ENCODE peak calls at places on chromosome 14, in six cellular contexts. One of them, this sample, is unnamed.

GRCh38 chr14:100698066-100698465 is 28.6 kb upstream of the DLK1 start:
- DNase-seq in NT2/D1: no peak
- DNase-seq in astrocyte: no peak
- DNase-seq in endodermal cell: no peak
- DNase-seq in stomach: no peak
- DNase-seq in aorta: no peak
- DNase-seq in this sample: no peak

GRCh38 chr14:33647385-33647786 is 303.5 kb downstream of the EGLN3 start:
- DNase-seq in stomach: no peak
- DNase-seq in endodermal cell: no peak
- DNase-seq in aorta: no peak
- DNase-seq in astrocyte: peak; percentile 99
- DNase-seq in NT2/D1: no peak
- DNase-seq in this sample: peak; percentile 88

GRCh38 chr14:25757364-25757763 is 707.4 kb upstream of the STXBP6 start:
- DNase-seq in endodermal cell: no peak
- DNase-seq in astrocyte: no peak
- DNase-seq in stomach: no peak
- DNase-seq in aorta: no peak
- DNase-seq in NT2/D1: no peak
- DNase-seq in this sample: no peak

GRCh38 chr14:49982522-49982951 is 89.7 kb downstream of the ARF6 start:
- DNase-seq in endodermal cell: no peak
- DNase-seq in NT2/D1: no peak
- DNase-seq in aorta: peak; percentile 82
- DNase-seq in stomach: no peak
- DNase-seq in astrocyte: peak; percentile 93
- DNase-seq in this sample: peak; percentile 95

GRCh38 chr14:32192712-32193373 is 9.0 kb upstream of the RNU6-7 start:
- DNase-seq in astrocyte: no peak
- DNase-seq in aorta: no peak
- DNase-seq in NT2/D1: no peak
- DNase-seq in stomach: no peak
- DNase-seq in endodermal cell: peak; percentile 54
- DNase-seq in this sample: no peak

GRCh38 chr14:23402296-23403138 is 5.6 kb downstream of the MYH6 start:
- DNase-seq in astrocyte: no peak
- DNase-seq in NT2/D1: no peak
- DNase-seq in endodermal cell: peak; percentile 65
- DNase-seq in aorta: no peak
- DNase-seq in stomach: no peak
- DNase-seq in this sample: no peak

GRCh38 chr14:29518335-29518734 is 409.3 kb downstream of the PRKD1 start:
- DNase-seq in NT2/D1: no peak
- DNase-seq in stomach: no peak
- DNase-seq in endodermal cell: no peak
- DNase-seq in astrocyte: peak; percentile 2
- DNase-seq in aorta: no peak
- DNase-seq in this sample: peak; percentile 52

GRCh38 chr14:100317897-100318808 is 5.0 kb upstream of the SLC25A47 start:
- DNase-seq in NT2/D1: peak; percentile 36
- DNase-seq in aorta: peak; percentile 94
- DNase-seq in astrocyte: peak; percentile 14
- DNase-seq in endodermal cell: peak; percentile 91
- DNase-seq in stomach: peak; percentile 74
- DNase-seq in this sample: peak; percentile 43

GRCh38 chr14:90281261-90281660 is 24.9 kb downstream of the PSMC1 start:
- DNase-seq in NT2/D1: no peak
- DNase-seq in astrocyte: peak; percentile 84
- DNase-seq in endodermal cell: no peak
- DNase-seq in aorta: no peak
- DNase-seq in stomach: no peak
- DNase-seq in this sample: peak; percentile 60

GRCh38 chr14:35158491-35158890 is 36.1 kb downstream of the PRORP start:
- DNase-seq in astrocyte: no peak
- DNase-seq in NT2/D1: no peak
- DNase-seq in endodermal cell: no peak
- DNase-seq in aorta: no peak
- DNase-seq in stomach: no peak
- DNase-seq in this sample: no peak

GRCh38 chr14:86723254-86723624 is 1193.3 kb downstream of the FLRT2 start:
- DNase-seq in aorta: no peak
- DNase-seq in stomach: no peak
- DNase-seq in astrocyte: no peak
- DNase-seq in endodermal cell: no peak
- DNase-seq in NT2/D1: no peak
- DNase-seq in this sample: peak; percentile 3

GRCh38 chr14:35470775-35471174 is 63.2 kb upstream of the INSM2 start:
- DNase-seq in astrocyte: peak; percentile 9
- DNase-seq in NT2/D1: peak; percentile 3
- DNase-seq in aorta: no peak
- DNase-seq in stomach: no peak
- DNase-seq in endodermal cell: peak; percentile 69
- DNase-seq in this sample: peak; percentile 34

GRCh38 chr14:66708262-66708661 is 200.3 kb downstream of the GPHN start:
- DNase-seq in astrocyte: peak; percentile 6
- DNase-seq in NT2/D1: no peak
- DNase-seq in aorta: no peak
- DNase-seq in stomach: no peak
- DNase-seq in endodermal cell: no peak
- DNase-seq in this sample: peak; percentile 2

GRCh38 chr14:45893127-45893526 is 640.1 kb upstream of the MIS18BP1 start:
- DNase-seq in endodermal cell: no peak
- DNase-seq in stomach: no peak
- DNase-seq in astrocyte: no peak
- DNase-seq in aorta: no peak
- DNase-seq in NT2/D1: no peak
- DNase-seq in this sample: no peak

GRCh38 chr14:93643127-93643526 is 145.2 kb downstream of the PRIMA1 start:
- DNase-seq in stomach: no peak
- DNase-seq in endodermal cell: no peak
- DNase-seq in astrocyte: no peak
- DNase-seq in NT2/D1: no peak
- DNase-seq in aorta: no peak
- DNase-seq in this sample: no peak

GRCh38 chr14:93938766-93939303 is 11.7 kb downstream of the FAM181A start:
- DNase-seq in astrocyte: no peak
- DNase-seq in NT2/D1: no peak
- DNase-seq in endodermal cell: peak; percentile 68
- DNase-seq in aorta: no peak
- DNase-seq in stomach: no peak
- DNase-seq in this sample: no peak

GRCh38 chr14:53338192-53338591 is 185.1 kb upstream of the DDHD1 start:
- DNase-seq in astrocyte: peak; percentile 67
- DNase-seq in stomach: no peak
- DNase-seq in endodermal cell: no peak
- DNase-seq in aorta: no peak
- DNase-seq in NT2/D1: no peak
- DNase-seq in this sample: no peak

GRCh38 chr14:22939684-22940083 is 10.5 kb upstream of the PRMT5 start:
- DNase-seq in NT2/D1: no peak
- DNase-seq in aorta: no peak
- DNase-seq in astrocyte: peak; percentile 41
- DNase-seq in stomach: no peak
- DNase-seq in endodermal cell: no peak
- DNase-seq in this sample: peak; percentile 28

GRCh38 chr14:101072531-101072930 is 169.0 kb upstream of the RTL1 start:
- DNase-seq in stomach: peak; percentile 21
- DNase-seq in astrocyte: no peak
- DNase-seq in aorta: peak; percentile 71
- DNase-seq in NT2/D1: no peak
- DNase-seq in endodermal cell: peak; percentile 61
- DNase-seq in this sample: peak; percentile 40

GRCh38 chr14:100865682-100866591 is 37.6 kb downstream of the RTL1 start:
- DNase-seq in endodermal cell: no peak
- DNase-seq in astrocyte: no peak
- DNase-seq in NT2/D1: no peak
- DNase-seq in stomach: no peak
- DNase-seq in aorta: peak; percentile 72
- DNase-seq in this sample: no peak

GRCh38 chr14:59632381-59632780 is 55.8 kb upstream of the CCDC175 start:
- DNase-seq in aorta: no peak
- DNase-seq in astrocyte: peak; percentile 3
- DNase-seq in NT2/D1: no peak
- DNase-seq in endodermal cell: peak; percentile 86
- DNase-seq in stomach: peak; percentile 34
- DNase-seq in this sample: peak; percentile 6

GRCh38 chr14:103706551-103707328 is 8.5 kb downstream of the XRCC3 start:
- DNase-seq in aorta: peak; percentile 71
- DNase-seq in endodermal cell: no peak
- DNase-seq in stomach: no peak
- DNase-seq in NT2/D1: no peak
- DNase-seq in astrocyte: no peak
- DNase-seq in this sample: no peak

GRCh38 chr14:68278568-68279436 is 459.2 kb downstream of the RAD51B start:
- DNase-seq in aorta: no peak
- DNase-seq in endodermal cell: no peak
- DNase-seq in stomach: no peak
- DNase-seq in astrocyte: peak; percentile 87
- DNase-seq in NT2/D1: no peak
- DNase-seq in this sample: peak; percentile 76

GRCh38 chr14:65287264-65288131 is 125.0 kb upstream of the FUT8 start:
- DNase-seq in endodermal cell: peak; percentile 57
- DNase-seq in astrocyte: no peak
- DNase-seq in aorta: no peak
- DNase-seq in stomach: no peak
- DNase-seq in NT2/D1: no peak
- DNase-seq in this sample: no peak

GRCh38 chr14:86072134-86072894 is 542.4 kb downstream of the FLRT2 start:
- DNase-seq in endodermal cell: no peak
- DNase-seq in astrocyte: no peak
- DNase-seq in NT2/D1: no peak
- DNase-seq in stomach: no peak
- DNase-seq in aorta: no peak
- DNase-seq in this sample: no peak

GRCh38 chr14:68786491-68787234 is 6.2 kb downstream of the ZFP36L1 start:
- DNase-seq in stomach: peak; percentile 26
- DNase-seq in NT2/D1: no peak
- DNase-seq in astrocyte: peak; percentile 74
- DNase-seq in aorta: no peak
- DNase-seq in endodermal cell: peak; percentile 72
- DNase-seq in this sample: peak; percentile 54

DNA sequence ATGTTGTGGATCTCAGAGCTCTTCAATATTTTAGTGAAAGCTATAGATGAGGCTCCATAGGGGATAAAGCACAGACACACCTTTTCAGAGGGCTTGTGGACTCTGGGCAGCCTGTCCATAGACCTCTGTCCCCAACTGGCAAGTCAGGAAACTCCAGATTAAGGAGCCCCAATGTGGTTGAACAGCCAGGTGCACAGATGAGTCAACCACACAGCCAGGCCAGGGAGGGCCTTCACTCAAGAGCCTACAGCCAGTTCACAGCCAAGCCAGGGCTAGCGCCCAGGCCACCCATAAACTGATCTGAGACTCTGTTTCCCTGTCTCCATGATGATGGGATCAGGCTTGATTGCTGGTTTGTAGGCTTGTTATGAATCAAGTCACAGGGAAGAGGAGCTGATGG is 1.0 kb upstream of the BDKRB2 start:
- DNase-seq in astrocyte: no peak
- DNase-seq in NT2/D1: no peak
- DNase-seq in aorta: no peak
- DNase-seq in stomach: no peak
- DNase-seq in endodermal cell: no peak
- DNase-seq in this sample: no peak
- H3K4me3 ChIP-seq in astrocyte: no peak overlapping the region
- H3K4me3 ChIP-seq in NT2/D1: no peak overlapping the region
- H3K4me3 ChIP-seq in aorta: no peak overlapping the region
- H3K4me3 ChIP-seq in stomach: peak overlapping the region; percentile 39
- H3K4me3 ChIP-seq in endodermal cell: no peak overlapping the region
- H3K4me3 ChIP-seq in this sample: peak overlapping the region; percentile 84

GRCh38 chr14:56224691-56225681 is 106.8 kb downstream of the PELI2 start:
- DNase-seq in astrocyte: no peak
- DNase-seq in NT2/D1: no peak
- DNase-seq in aorta: no peak
- DNase-seq in stomach: peak; percentile 69
- DNase-seq in endodermal cell: no peak
- DNase-seq in this sample: no peak
- H3K36me3 ChIP-seq in astrocyte: no peaks in the 10 kb centered on the region
- H3K36me3 ChIP-seq in NT2/D1: no peaks in the 10 kb centered on the region
- H3K36me3 ChIP-seq in aorta: no peaks in the 10 kb centered on the region
- H3K36me3 ChIP-seq in stomach: no peaks in the 10 kb centered on the region
- H3K36me3 ChIP-seq in endodermal cell: no peaks in the 10 kb centered on the region
- H3K36me3 ChIP-seq in this sample: no peaks in the 10 kb centered on the region

GRCh38 chr14:92516966-92517350 is 3.4 kb downstream of the RIN3 start:
- DNase-seq in aorta: no peak
- DNase-seq in NT2/D1: no peak
- DNase-seq in astrocyte: no peak
- DNase-seq in endodermal cell: no peak
- DNase-seq in stomach: no peak
- DNase-seq in this sample: no peak
- H3K4me1 ChIP-seq in aorta: no peaks in the 10 kb centered on the region
- H3K4me1 ChIP-seq in NT2/D1: peaks cover 5% of the 10 kb centered on the region
- H3K4me1 ChIP-seq in astrocyte: peaks cover 11% of the 10 kb centered on the region
- H3K4me1 ChIP-seq in endodermal cell: no peaks in the 10 kb centered on the region
- H3K4me1 ChIP-seq in stomach: peaks cover 74% of the 10 kb centered on the region
- H3K4me1 ChIP-seq in this sample: peaks cover 7% of the 10 kb centered on the region

GRCh38 chr14:105181542-105182295 is 607 bp upstream of the NUDT14 start:
- DNase-seq in endodermal cell: no peak
- DNase-seq in stomach: no peak
- DNase-seq in NT2/D1: no peak
- DNase-seq in aorta: no peak
- DNase-seq in astrocyte: no peak
- DNase-seq in this sample: no peak
- H3K4me3 ChIP-seq in endodermal cell: peak overlapping the region; percentile 53
- H3K4me3 ChIP-seq in stomach: peak overlapping the region; percentile 57
- H3K4me3 ChIP-seq in NT2/D1: peak overlapping the region; percentile 4
- H3K4me3 ChIP-seq in aorta: no peak overlapping the region
- H3K4me3 ChIP-seq in astrocyte: no peak overlapping the region
- H3K4me3 ChIP-seq in this sample: no peak overlapping the region

GRCh38 chr14:21395450-21395849 is 11.6 kb upstream of the SUPT16H start:
- DNase-seq in astrocyte: no peak
- DNase-seq in endodermal cell: no peak
- DNase-seq in NT2/D1: no peak
- DNase-seq in stomach: no peak
- DNase-seq in aorta: no peak
- DNase-seq in this sample: no peak
- H3K36me3 ChIP-seq in astrocyte: peaks cover 86% of the 10 kb centered on the region
- H3K36me3 ChIP-seq in endodermal cell: peaks cover 94% of the 10 kb centered on the region
- H3K36me3 ChIP-seq in NT2/D1: peaks cover 90% of the 10 kb centered on the region
- H3K36me3 ChIP-seq in stomach: peaks cover 95% of the 10 kb centered on the region
- H3K36me3 ChIP-seq in aorta: peaks cover 23% of the 10 kb centered on the region
- H3K36me3 ChIP-seq in this sample: peaks cover 96% of the 10 kb centered on the region

DNA sequence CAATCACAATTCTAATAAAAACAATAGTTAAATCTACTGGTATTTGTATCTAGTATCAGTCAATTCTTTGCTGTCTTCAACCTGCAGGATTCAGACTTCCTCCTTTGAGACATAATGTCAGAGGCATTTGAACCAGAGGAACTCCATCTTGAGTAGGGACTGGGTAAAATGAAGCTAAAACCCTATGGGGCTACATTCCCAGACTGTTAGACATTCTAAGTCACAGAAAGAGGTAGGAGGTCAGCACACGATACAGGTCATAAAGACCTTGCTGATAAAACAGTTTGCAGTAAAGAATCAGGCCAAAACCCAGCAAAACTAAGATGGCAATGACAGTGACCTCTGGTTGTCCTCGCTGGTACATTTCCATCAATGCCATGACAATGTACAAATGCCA is 48.2 kb upstream of the MAP3K9 start:
- DNase-seq in aorta: no peak
- DNase-seq in endodermal cell: peak; percentile 5
- DNase-seq in NT2/D1: no peak
- DNase-seq in stomach: no peak
- DNase-seq in astrocyte: peak; percentile 42
- DNase-seq in this sample: no peak
- H3K4me1 ChIP-seq in aorta: no peaks in the 10 kb centered on the region
- H3K4me1 ChIP-seq in endodermal cell: no peaks in the 10 kb centered on the region
- H3K4me1 ChIP-seq in NT2/D1: no peaks in the 10 kb centered on the region
- H3K4me1 ChIP-seq in stomach: no peaks in the 10 kb centered on the region
- H3K4me1 ChIP-seq in astrocyte: peaks cover 15% of the 10 kb centered on the region
- H3K4me1 ChIP-seq in this sample: peaks cover 5% of the 10 kb centered on the region